ENCODE peak calls at places on chromosomes 5 and 9, in eight cellular contexts. I, J, M, B, Y, P, U and L are unnamed samples.

GRCh38 chr5:31052937-31053658 is 140.4 kb upstream of the CDH6 start:
- DNase-seq in I (no peak), J (no peak), M (no peak), B (no peak), Y (no peak), P (no peak), U (no peak), L (no peak)

GRCh38 chr5:113719549-113719948 is 206.1 kb downstream of the YTHDC2 start:
- DNase-seq in I (no peak), J (no peak), M (no peak), B (no peak), Y (no peak), P (no peak), U (no peak), L (no peak)

GRCh38 chr9:120505186-120505585 is 74.8 kb downstream of the CDK5RAP2 start:
- DNase-seq in I (no peak), J (no peak), M (no peak), B (peak; percentile 62), Y (no peak), P (no peak), U (no peak), L (no peak)

GRCh38 chr9:135334953-135335460 is 144.6 kb upstream of the PPP1R26 start:
- DNase-seq in I (no peak), J (no peak), M (no peak), B (no peak), Y (no peak), P (no peak), U (no peak), L (no peak)

GRCh38 chr9:98432960-98433359 is 177.5 kb upstream of the TBC1D2 start:
- DNase-seq in I (no peak), J (no peak), M (no peak), B (no peak), Y (no peak), P (no peak), U (no peak), L (no peak)

GRCh38 chr9:36770025-36770424 is 197.3 kb downstream of the MELK start:
- DNase-seq in I (no peak), J (no peak), M (no peak), B (no peak), Y (no peak), P (no peak), U (peak; percentile 5), L (no peak)

GRCh38 chr9:125889524-125890473 is 142.6 kb downstream of the PBX3 start:
- DNase-seq in I (peak; percentile 31), J (peak; percentile 59), M (peak; percentile 4), B (peak; percentile 57), Y (peak; percentile 33), P (peak; percentile 71), U (peak; percentile 29), L (peak; percentile 49)

GRCh38 chr5:100797863-100798262 is 105.2 kb downstream of the ST8SIA4 start:
- DNase-seq in I (no peak), J (no peak), M (no peak), B (peak; percentile 41), Y (no peak), P (no peak), U (no peak), L (no peak)

GRCh38 chr5:145470382-145470979 is 364.7 kb downstream of the PRELID2 start:
- DNase-seq in I (no peak), J (no peak), M (no peak), B (no peak), Y (no peak), P (no peak), U (no peak), L (no peak)